ENCODE peak calls at places on chromosomes 5 and 9, in four cellular contexts. I is heart left ventricle, F is uterus, S is tibial nerve. K is an unnamed sample.

GRCh38 chr5:2895876-2896275 is 144.4 kb upstream of the IRX2 start:
- DNase-seq in I (no peak), F (no peak), S (no peak), K (no peak)

GRCh38 chr9:70085241-70085640 is 41.6 kb downstream of the MAMDC2 start:
- DNase-seq in I (no peak), F (no peak), S (no peak), K (no peak)

GRCh38 chr5:56986631-56986957 is 34.7 kb upstream of the MIER3 start:
- DNase-seq in I (no peak), F (no peak), S (no peak), K (no peak)

GRCh38 chr5:167861134-167861930 is 430.1 kb upstream of the WWC1 start:
- DNase-seq in I (peak), F (no peak), S (no peak), K (no peak)

GRCh38 chr5:175202461-175203065 is 241.4 kb downstream of the DRD1 start:
- DNase-seq in I (no peak), F (no peak), S (no peak), K (no peak)

GRCh38 chr5:170113517-170113891 is 7.8 kb downstream of the FOXI1 start:
- DNase-seq in I (no peak), F (no peak), S (no peak), K (no peak)

GRCh38 chr9:112132356-112132755 is 42.7 kb downstream of the SUSD1 start:
- DNase-seq in I (no peak), F (no peak), S (no peak), K (no peak)

GRCh38 chr9:5895782-5896181 is 5.1 kb downstream of the MLANA start:
- DNase-seq in I (peak), F (no peak), S (no peak), K (no peak)

GRCh38 chr5:175032013-175032412 is 307.6 kb downstream of the MSX2 start:
- DNase-seq in I (no peak), F (no peak), S (no peak), K (no peak)

GRCh38 chr5:39624268-39624886 is 199.6 kb upstream of the DAB2 start:
- DNase-seq in I (no peak), F (no peak), S (no peak), K (no peak)

GRCh38 chr9:36980148-36980974 is 53.7 kb downstream of the PAX5 start:
- DNase-seq in I (no peak), F (no peak), S (no peak), K (no peak)

GRCh38 chr5:185095-186070 is 5.9 kb upstream of the LRRC14B start:
- DNase-seq in I (peak), F (no peak), S (no peak), K (no peak)

GRCh38 chr5:138911441-138911840 is 36.3 kb upstream of the LRRTM2 start:
- DNase-seq in I (no peak), F (no peak), S (no peak), K (no peak)

GRCh38 chr5:74919487-74919886 is 53.3 kb upstream of the FAM169A start:
- DNase-seq in I (no peak), F (no peak), S (no peak), K (no peak)

GRCh38 chr9:93898502-93899426 is 56.4 kb downstream of the BARX1 start:
- DNase-seq in I (no peak), F (peak), S (no peak), K (no peak)

GRCh38 chr5:45454114-45454513 is 242.1 kb downstream of the HCN1 start:
- DNase-seq in I (peak), F (no peak), S (no peak), K (no peak)

GRCh38 chr9:75658301-75658919 is 232.1 kb upstream of the PCSK5 start:
- DNase-seq in I (no peak), F (no peak), S (no peak), K (no peak)

GRCh38 chr5:20367178-20367577 is 379.2 kb upstream of the CDH18 start:
- DNase-seq in I (no peak), F (no peak), S (no peak), K (no peak)

GRCh38 chr5:14177651-14178050 is 34.5 kb downstream of the TRIO start:
- DNase-seq in I (no peak), F (no peak), S (no peak), K (no peak)

GRCh38 chr5:19923742-19924141 is 64.3 kb downstream of the CDH18 start:
- DNase-seq in I (no peak), F (no peak), S (no peak), K (no peak)

GRCh38 chr9:72574156-72574810 is 52.9 kb downstream of the TMC1 start:
- DNase-seq in I (no peak), F (no peak), S (no peak), K (no peak)

GRCh38 chr9:126697350-126697749 is 83.6 kb downstream of the LMX1B start:
- DNase-seq in I (no peak), F (no peak), S (no peak), K (no peak)

GRCh38 chr5:172584638-172585037 is 56.4 kb upstream of the NEURL1B start:
- DNase-seq in I (peak), F (no peak), S (no peak), K (no peak)

GRCh38 chr5:14902826-14903560 is 31.4 kb upstream of the ANKH start:
- DNase-seq in I (no peak), F (no peak), S (no peak), K (no peak)

GRCh38 chr9:17810728-17811634 is 232.1 kb downstream of the SH3GL2 start:
- DNase-seq in I (peak), F (peak), S (peak), K (peak)

GRCh38 chr5:14242871-14243383 is 99.8 kb downstream of the TRIO start:
- DNase-seq in I (no peak), F (no peak), S (no peak), K (no peak)

GRCh38 chr9:107249131-107249533 is 33.9 kb upstream of the RAD23B start:
- DNase-seq in I (no peak), F (no peak), S (no peak), K (no peak)

GRCh38 chr9:128687453-128687852 is 1.6 kb upstream of the SET start:
- DNase-seq in I (no peak), F (no peak), S (no peak), K (no peak)

GRCh38 chr5:66769839-66770617 is 173.8 kb downstream of the MAST4 start:
- DNase-seq in I (peak), F (peak), S (no peak), K (no peak)

GRCh38 chr9:136081113-136081825 is 13.8 kb downstream of the NACC2 start:
- DNase-seq in I (peak), F (no peak), S (no peak), K (no peak)

GRCh38 chr9:14080940-14081621 is 232.9 kb downstream of the NFIB start:
- DNase-seq in I (no peak), F (no peak), S (no peak), K (no peak)

GRCh38 chr5:80098951-80099350 is 63.8 kb downstream of the THBS4 start:
- DNase-seq in I (no peak), F (no peak), S (no peak), K (no peak)

GRCh38 chr5:132065351-132065937 is 5.0 kb downstream of the IL3 start:
- DNase-seq in I (peak), F (no peak), S (peak), K (peak)

GRCh38 chr9:131965101-131965500 is 114.6 kb downstream of the MED27 start:
- DNase-seq in I (no peak), F (no peak), S (no peak), K (no peak)

GRCh38 chr5:168227001-168227400 is 64.4 kb upstream of the WWC1 start:
- DNase-seq in I (no peak), F (no peak), S (no peak), K (no peak)

GRCh38 chr9:13651526-13651925 is 372.0 kb upstream of the MPDZ start:
- DNase-seq in I (no peak), F (no peak), S (no peak), K (no peak)

GRCh38 chr9:12930906-12931305 is 156.1 kb downstream of the LURAP1L start:
- DNase-seq in I (no peak), F (no peak), S (no peak), K (no peak)

DNA sequence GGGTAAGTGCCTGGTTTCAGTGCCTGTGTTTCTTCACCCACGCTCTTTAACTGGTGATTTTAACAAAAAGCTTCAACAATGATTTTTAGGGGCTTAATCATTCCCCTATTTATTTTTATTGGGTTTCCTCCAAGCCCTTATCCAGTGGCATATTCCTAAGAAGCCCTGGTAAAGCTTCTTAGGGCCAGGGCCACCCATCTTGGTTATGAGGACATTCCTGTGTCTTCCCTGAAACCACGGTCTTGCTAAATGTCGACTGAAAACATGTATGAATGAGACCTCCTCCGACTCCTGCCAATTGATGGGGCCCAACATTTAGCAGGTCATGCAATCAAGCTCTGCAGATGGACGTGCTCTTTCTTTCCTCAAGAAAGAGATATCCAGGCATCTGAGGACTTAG is 13.7 kb upstream of the CARTPT start:
- DNase-seq in I (no peak), F (no peak), S (no peak), K (no peak)
- H3K4me3 ChIP-seq in I (no peak), F (no peak), S (no peak), K (no peak)

DNA sequence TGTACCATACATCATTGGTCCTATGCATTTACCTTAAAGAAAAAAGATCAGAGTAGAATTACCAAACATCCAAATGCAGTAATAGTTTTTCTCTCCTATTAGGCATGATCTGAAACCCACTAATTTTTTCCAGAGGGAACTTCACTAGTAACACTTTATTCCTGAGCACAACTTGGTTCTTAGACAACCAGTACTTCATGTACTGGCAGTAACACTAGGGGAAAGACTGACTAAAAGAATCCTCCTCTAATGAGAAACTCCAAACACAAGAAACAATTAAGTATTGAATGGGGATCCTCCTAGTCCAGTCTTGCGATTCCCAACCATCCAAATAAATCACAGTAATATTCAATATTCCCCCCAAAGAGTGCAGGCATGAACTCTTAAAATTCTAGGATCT is 49.0 kb downstream of the ZNF608 start:
- DNase-seq in I (no peak), F (no peak), S (no peak), K (no peak)
- TF ChIP-seq CTCF in I (no peak), F (no peak), S (no peak), K (no peak)

GRCh38 chr9:34197756-34198711 is 19.2 kb downstream of the UBAP1 start:
- DNase-seq in I (peak), F (no peak), S (no peak), K (no peak)
- H3K27ac ChIP-seq in I (no peak), F (no peak), S (no peak), K (no peak)

DNA sequence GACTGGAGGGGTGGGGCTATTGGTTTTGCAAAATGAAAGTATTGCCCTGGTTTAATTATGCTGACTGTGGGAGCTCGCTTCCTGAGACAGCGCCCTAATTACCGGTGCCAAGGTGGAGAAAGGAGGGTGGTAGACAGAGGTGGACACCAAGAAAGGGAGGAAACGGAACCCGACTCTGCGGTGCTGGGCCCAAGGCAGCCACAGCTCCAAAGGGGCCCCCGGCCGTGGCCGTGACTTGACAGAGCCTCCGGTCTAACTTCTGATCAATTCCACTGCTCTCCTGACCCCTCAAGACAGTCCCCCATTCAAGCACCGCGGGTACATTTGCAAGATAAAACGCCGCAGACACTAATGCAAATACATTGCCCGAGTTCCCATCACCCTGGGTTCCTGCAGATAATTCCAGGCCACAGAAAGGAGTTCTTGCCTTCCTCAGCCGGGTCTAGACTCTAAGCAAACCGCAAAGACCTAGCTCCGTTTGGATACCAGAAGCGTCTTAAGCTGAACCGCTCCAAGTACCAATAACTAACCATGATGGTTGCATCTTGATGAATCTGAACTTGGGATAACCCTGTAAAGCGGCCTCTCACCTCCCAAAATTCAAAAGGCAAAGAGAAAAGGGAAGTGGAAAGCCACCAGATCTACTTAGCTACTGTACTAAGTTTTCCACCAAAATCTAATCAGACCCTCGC is 211.0 kb downstream of the MEF2C start:
- DNase-seq in I (no peak), F (no peak), S (no peak), K (no peak)
- H3K4me3 ChIP-seq in I (no peak), F (no peak), S (peak), K (no peak)

GRCh38 chr5:119943148-119943547 is 313.8 kb downstream of the FAM170A start:
- DNase-seq in I (no peak), F (no peak), S (no peak), K (no peak)
- TF ChIP-seq CTCF in I (peak), F (peak), S (peak), K (no peak)

GRCh38 chr5:149273950-149274349 is 2.3 kb downstream of the AFAP1L1 start:
- DNase-seq in I (no peak), F (no peak), S (no peak), K (no peak)
- H3K27ac ChIP-seq in I (peak), F (no peak), S (no peak), K (no peak)

GRCh38 chr5:154610321-154611154 is 132.5 kb upstream of the HAND1 start:
- DNase-seq in I (peak), F (peak), S (peak), K (peak)
- H3K4me3 ChIP-seq in I (no peak), F (no peak), S (peak), K (no peak)

GRCh38 chr9:2158111-2158610 is 143.0 kb downstream of the SMARCA2 start:
- DNase-seq in I (peak), F (peak), S (peak), K (peak)
- TF ChIP-seq CTCF in I (peak), F (no peak), S (no peak), K (no peak)